ENCODE peak calls at places on chromosomes 5 and 9, in five cellular contexts. R is PC-3, Q is fibroblast of lung, H is IMR-90, B is HepG2. N is an unnamed sample. For H3K4me1, the result is how much of the 10 kb centered on the place peaks cover.

GRCh38 chr9:8703904-8704303 is 904.3 kb upstream of the DMAC1 start:
- DNase-seq in Q (no peak), R (no peak), H (no peak), B (no peak), N (no peak)

GRCh38 chr9:128696923-128697707 is 5.2 kb upstream of the PKN3 start:
- DNase-seq in R (no peak), H (no peak), Q (no peak), B (no peak), N (no peak)

GRCh38 chr5:66932446-66932845 is 264.2 kb downstream of the CD180 start:
- DNase-seq in B (no peak), R (no peak), H (no peak), Q (no peak), N (no peak)

GRCh38 chr5:172065431-172066065 is 59.1 kb upstream of the FBXW11 start:
- DNase-seq in H (peak), Q (peak), R (no peak), B (no peak), N (no peak)

GRCh38 chr9:108383801-108384200 is 472.0 kb downstream of the ACTL7B start:
- DNase-seq in H (peak), R (peak), Q (peak), B (no peak), N (no peak)

GRCh38 chr9:17116400-17116837 is 18.4 kb upstream of the CNTLN start:
- DNase-seq in B (peak), R (peak), H (peak), Q (peak), N (peak)

GRCh38 chr5:96053063-96053735 is 91.5 kb upstream of the ELL2 start:
- DNase-seq in B (no peak), R (no peak), Q (no peak), H (no peak), N (no peak)

GRCh38 chr9:29150606-29151005 is 1577.3 kb upstream of the C9orf72 start:
- DNase-seq in Q (peak), R (peak), B (no peak), H (no peak), N (no peak)

GRCh38 chr5:88298425-88298824 is 29.8 kb upstream of the TMEM161B start:
- DNase-seq in Q (peak), R (peak), H (peak), B (no peak), N (no peak)

GRCh38 chr5:16456103-16456832 is 9.3 kb downstream of the ZNF622 start:
- DNase-seq in Q (peak), B (peak), R (peak), H (peak), N (peak)

GRCh38 chr5:133738271-133738670 is 125.9 kb upstream of the FSTL4 start:
- DNase-seq in B (no peak), R (peak), H (no peak), Q (peak), N (no peak)

GRCh38 chr9:133864011-133864410 is 125.9 kb upstream of the SARDH start:
- DNase-seq in Q (no peak), B (no peak), R (no peak), H (peak), N (no peak)

GRCh38 chr5:88675758-88676636 is 207.0 kb downstream of the MEF2C start:
- DNase-seq in R (no peak), Q (peak), H (peak), B (no peak), N (peak)

GRCh38 chr9:33329117-33329563 is 38.8 kb downstream of the NFX1 start:
- DNase-seq in B (no peak), H (peak), Q (peak), R (peak), N (peak)

GRCh38 chr9:113361304-113362018 is 12.1 kb downstream of the BSPRY start:
- DNase-seq in H (peak), B (no peak), R (peak), Q (peak), N (no peak)

GRCh38 chr9:132181796-132182521 is 20.1 kb downstream of the NTNG2 start:
- DNase-seq in R (no peak), H (peak), B (no peak), Q (peak), N (no peak)

GRCh38 chr5:163718256-163718655 is 212.8 kb downstream of the MAT2B start:
- DNase-seq in R (no peak), B (no peak), H (no peak), Q (no peak), N (no peak)

GRCh38 chr5:98940586-98940985 is 11.8 kb upstream of the CHD1 start:
- DNase-seq in B (no peak), R (no peak), Q (peak), H (peak), N (no peak)

GRCh38 chr5:56763711-56764466 is 51.5 kb upstream of the MAP3K1 start:
- DNase-seq in H (peak), Q (peak), B (peak), R (peak), N (peak)

GRCh38 chr9:96564217-96564616 is 55.4 kb downstream of the CDC14B start:
- DNase-seq in R (no peak), B (peak), Q (no peak), H (no peak), N (no peak)

GRCh38 chr9:132210472-132211145 is 48.8 kb downstream of the NTNG2 start:
- DNase-seq in H (peak), Q (peak), B (no peak), R (peak), N (no peak)

GRCh38 chr9:126052791-126053190 is 273.8 kb upstream of the MVB12B start:
- DNase-seq in Q (no peak), R (no peak), B (no peak), H (no peak), N (no peak)

GRCh38 chr9:136602193-136602885 is 56.5 kb upstream of the NOTCH1 start:
- DNase-seq in R (no peak), H (no peak), Q (no peak), B (no peak), N (no peak)

GRCh38 chr9:86354882-86355399 is 731 bp upstream of the TUT7 start:
- DNase-seq in B (peak), R (no peak), H (no peak), Q (no peak), N (no peak)

GRCh38 chr9:98801969-98802371 is 5.5 kb upstream of the GALNT12 start:
- DNase-seq in R (peak), B (no peak), Q (no peak), H (no peak), N (peak)

GRCh38 chr5:73176250-73176649 is 3.3 kb downstream of the TMEM174 start:
- DNase-seq in B (no peak), Q (no peak), R (no peak), H (no peak), N (no peak)

GRCh38 chr5:40689442-40689841 is 9.7 kb downstream of the PTGER4 start:
- DNase-seq in R (peak), H (peak), Q (peak), B (peak), N (peak)

GRCh38 chr5:155154973-155155372 is 141.4 kb downstream of the KIF4B start:
- DNase-seq in R (no peak), H (no peak), B (no peak), Q (no peak), N (no peak)

GRCh38 chr5:73948720-73949119 is 322.7 kb downstream of the ARHGEF28 start:
- DNase-seq in Q (peak), B (no peak), H (peak), R (no peak), N (no peak)

GRCh38 chr9:109319631-109320233 is 1.1 kb downstream of the EPB41L4B start:
- DNase-seq in Q (no peak), R (no peak), B (no peak), H (no peak), N (no peak)

GRCh38 chr5:170541146-170541769 is 37.4 kb downstream of the KCNIP1 start:
- DNase-seq in B (no peak), R (no peak), Q (no peak), H (no peak), N (no peak)

DNA sequence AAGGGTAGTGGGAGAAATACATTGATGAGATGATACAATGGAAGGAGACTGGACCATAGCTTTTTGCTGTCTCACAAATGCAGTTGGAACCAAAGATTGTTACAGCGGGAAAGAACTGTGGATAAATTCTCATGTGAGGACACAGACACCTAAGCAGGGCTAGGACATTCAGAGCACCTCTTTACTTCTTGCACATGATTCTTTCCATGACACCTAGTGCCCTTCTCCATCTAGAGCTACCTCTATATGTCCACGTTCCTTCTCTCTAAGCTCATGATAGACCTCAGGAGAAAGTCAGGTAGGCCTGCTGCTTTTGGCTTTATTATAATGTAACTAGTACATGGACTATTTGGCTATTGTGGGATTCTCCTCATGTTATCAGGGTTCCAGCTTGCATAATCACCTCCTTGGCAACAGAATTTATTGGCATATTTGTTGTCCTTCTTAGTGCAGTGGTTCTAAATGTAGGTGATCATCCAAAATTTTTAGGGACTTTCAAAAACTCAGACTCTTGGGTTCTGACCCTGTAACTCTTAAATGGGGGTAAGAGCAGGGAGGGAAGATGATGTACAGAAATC is 27.2 kb downstream of the NR3C1 start:
- DNase-seq in B (no peak), R (no peak), Q (no peak), H (no peak), N (no peak)
- H3K4me1 ChIP-seq in B (under half), R (under half), Q (under half), H (under half), N (under half)

DNA sequence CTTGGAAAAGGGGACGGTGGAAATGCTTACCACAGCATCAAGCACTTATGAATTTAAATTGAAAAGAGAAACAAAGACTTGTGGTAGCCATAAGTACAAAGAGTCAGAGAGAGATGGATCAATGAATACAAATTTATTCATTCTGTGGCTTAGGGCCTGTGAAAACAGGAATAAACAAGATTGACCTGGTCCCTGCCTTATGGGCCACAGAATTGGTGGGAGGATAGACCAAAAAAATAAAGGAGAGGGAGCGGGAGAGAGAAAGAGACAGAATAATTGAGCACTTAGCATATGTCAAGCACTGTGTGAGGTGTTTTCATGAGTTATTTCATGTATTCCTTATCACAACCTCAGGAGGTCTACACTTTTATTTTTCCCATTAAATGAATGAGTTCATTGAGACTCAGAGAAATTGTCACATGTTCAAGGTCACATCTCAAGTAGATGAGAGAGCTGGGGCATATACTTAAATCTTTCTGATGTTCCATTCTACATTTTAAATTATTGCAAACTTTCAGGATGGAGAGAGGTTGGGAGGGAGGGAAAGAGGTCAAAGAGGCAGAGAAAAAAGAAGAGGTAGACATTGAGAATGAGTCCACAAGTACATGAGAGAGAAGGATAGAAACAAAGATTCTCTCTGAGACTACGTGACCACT is 241.3 kb downstream of the PAPPA start:
- DNase-seq in B (no peak), Q (no peak), H (no peak), R (no peak), N (no peak)
- H3K27ac ChIP-seq in B (no peak), Q (no peak), H (no peak), R (no peak), N (no peak)

GRCh38 chr5:132257131-132258101 is at the start of gene PDLIM4:
- DNase-seq in R (no peak), B (no peak), Q (peak), H (no peak), N (no peak)

GRCh38 chr5:132256086-132256782 is 1.3 kb upstream of the PDLIM4 start:
- DNase-seq in Q (no peak), R (no peak), H (no peak), B (no peak), N (no peak)

GRCh38 chr5:132254321-132254977 is 3.0 kb upstream of the PDLIM4 start:
- DNase-seq in B (no peak), Q (no peak), R (no peak), H (no peak), N (no peak)

GRCh38 chr5:132258102-132259060 is 885 bp downstream of the PDLIM4 start:
- DNase-seq in Q (peak), H (peak), R (peak), B (no peak), N (no peak)

DNA sequence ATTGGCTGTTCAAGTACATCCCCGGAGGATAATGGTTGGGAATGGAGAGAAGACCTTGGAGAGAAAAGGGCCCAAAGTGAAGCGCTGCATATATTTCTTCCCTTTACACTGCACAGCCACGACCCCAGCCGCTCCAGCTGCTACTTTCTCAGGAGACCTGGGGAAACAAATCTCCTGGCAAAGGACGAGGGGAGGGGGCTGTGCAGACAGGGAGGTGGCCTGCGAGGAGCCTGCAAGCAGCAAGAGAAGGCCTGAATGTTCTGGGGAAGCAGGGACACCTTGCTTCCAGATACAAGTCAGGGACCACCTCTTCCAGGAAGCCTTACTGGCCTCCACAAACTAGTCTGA is 739 bp upstream of the PDLIM4 start:
- DNase-seq in B (no peak), R (no peak), H (no peak), Q (no peak), N (no peak)
- H2AFZ ChIP-seq in B (no peak), R (peak), H (peak), Q (no peak), N (no peak)

GRCh38 chr5:113166285-113166684 is 189.7 kb downstream of the DCP2 start:
- DNase-seq in H (peak), R (no peak), Q (peak), B (no peak), N (no peak)
- H3K4me1 ChIP-seq in H (under half), R (under half), Q (under half), B (under half), N (under half)

GRCh38 chr5:149405550-149406202 is 26.6 kb upstream of the IL17B start:
- DNase-seq in Q (no peak), H (no peak), R (no peak), B (no peak), N (no peak)
- H3K27ac ChIP-seq in Q (peak), H (peak), R (no peak), B (no peak), N (no peak)

DNA sequence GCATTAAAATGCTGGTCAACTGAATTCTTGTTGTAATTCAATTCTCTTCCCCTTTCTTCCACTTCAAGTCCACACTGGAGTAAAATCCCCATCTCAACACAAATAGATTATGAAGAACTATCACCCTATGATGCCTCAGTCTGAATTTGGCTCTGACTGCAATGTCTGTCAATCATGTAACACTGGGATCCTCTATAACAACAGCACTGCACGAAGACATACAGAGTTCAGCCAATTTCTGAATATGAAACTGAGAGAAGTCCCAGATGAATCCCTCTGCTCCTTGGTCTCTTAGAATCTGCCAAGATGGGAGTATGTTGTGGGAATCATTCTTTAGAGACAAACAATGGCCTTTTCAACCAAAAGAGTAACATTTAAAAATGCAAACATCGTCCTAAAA is 258.2 kb downstream of the EBF1 start:
- DNase-seq in B (no peak), H (no peak), R (no peak), Q (no peak), N (no peak)
- H2AFZ ChIP-seq in B (no peak), H (no peak), R (no peak), Q (no peak), N (no peak)

N was measured in PC-9.